ENCODE peak calls at places on chromosomes 11 and 22, in four cellular contexts. W, M, J and G are unnamed samples.

GRCh38 chr22:35631597-35631996 is 14.5 kb upstream of the MB start:
- DNase-seq in W (peak; percentile 51), M (no peak), J (peak; percentile 73), G (no peak)

GRCh38 chr11:30960387-30960992 is 374.3 kb upstream of the MPPED2 start:
- DNase-seq in W (no peak), M (peak; percentile 5), J (no peak), G (peak; percentile 35)

GRCh38 chr11:119338318-119338890 is 2.3 kb downstream of the C1QTNF5 start:
- DNase-seq in W (peak; percentile 75), M (no peak), J (peak; percentile 76), G (peak; percentile 49)

GRCh38 chr11:60172011-60172410 is 10.9 kb downstream of the MS4A6A start:
- DNase-seq in W (no peak), M (no peak), J (no peak), G (no peak)

GRCh38 chr11:74681686-74682651 is 49.3 kb downstream of the CHRDL2 start:
- DNase-seq in W (peak; percentile 44), M (no peak), J (peak; percentile 26), G (no peak)

GRCh38 chr11:290621-291231 is 1.8 kb downstream of the PGGHG start:
- DNase-seq in W (peak; percentile 38), M (no peak), J (peak; percentile 7), G (no peak)

GRCh38 chr11:7484645-7485044 is 661 bp upstream of the OLFML1 start:
- DNase-seq in W (no peak), M (no peak), J (no peak), G (no peak)

GRCh38 chr11:118528511-118528910 is 1.2 kb downstream of the TTC36 start:
- DNase-seq in W (no peak), M (no peak), J (no peak), G (no peak)

GRCh38 chr11:37504925-37505324 is 906.9 kb upstream of the RAG2 start:
- DNase-seq in W (no peak), M (peak; percentile 73), J (no peak), G (no peak)

GRCh38 chr11:68329993-68330699 is 17.8 kb downstream of the LRP5 start:
- DNase-seq in W (peak; percentile 38), M (no peak), J (no peak), G (no peak)

GRCh38 chr11:30342736-30343166 is 19.8 kb downstream of the ARL14EP start:
- DNase-seq in W (no peak), M (no peak), J (peak; percentile 13), G (no peak)

GRCh38 chr11:104089481-104089880 is 53.0 kb downstream of the DDI1 start:
- DNase-seq in W (no peak), M (no peak), J (no peak), G (no peak)

GRCh38 chr11:34749666-34750659 is 129.1 kb downstream of the EHF start:
- DNase-seq in W (no peak), M (peak; percentile 31), J (peak; percentile 54), G (no peak)

GRCh38 chr11:287821-288327 is 1.1 kb upstream of the PGGHG start:
- DNase-seq in W (peak; percentile 43), M (no peak), J (peak; percentile 42), G (no peak)

GRCh38 chr11:119531091-119531490 is 108.1 kb upstream of the THY1 start:
- DNase-seq in W (no peak), M (no peak), J (no peak), G (no peak)

GRCh38 chr11:120212259-120212888 is 1.5 kb downstream of the OAF start:
- DNase-seq in W (no peak), M (no peak), J (no peak), G (no peak)

GRCh38 chr11:57638005-57638760 is 11.5 kb downstream of the YPEL4 start:
- DNase-seq in W (peak; percentile 85), M (no peak), J (peak; percentile 44), G (no peak)

GRCh38 chr11:25961539-25961938 is 370.4 kb upstream of the ANO3 start:
- DNase-seq in W (no peak), M (no peak), J (no peak), G (no peak)

GRCh38 chr11:68314886-68315580 is 2.6 kb downstream of the LRP5 start:
- DNase-seq in W (peak; percentile 62), M (no peak), J (peak; percentile 70), G (no peak)

GRCh38 chr22:41256254-41256897 is 15.6 kb upstream of the CHADL start:
- DNase-seq in W (no peak), M (peak; percentile 12), J (no peak), G (no peak)

GRCh38 chr22:35734517-35734827 is 16.8 kb downstream of the APOL5 start:
- DNase-seq in W (peak; percentile 24), M (no peak), J (no peak), G (no peak)

GRCh38 chr11:93861808-93862207 is 11.4 kb upstream of the VSTM5 start:
- DNase-seq in W (no peak), M (no peak), J (no peak), G (no peak)

GRCh38 chr22:48089601-48090331 is 1327.3 kb downstream of the TBC1D22A start:
- DNase-seq in W (peak; percentile 71), M (no peak), J (no peak), G (no peak)

GRCh38 chr11:87399341-87399740 is 361.6 kb downstream of the TMEM135 start:
- DNase-seq in W (no peak), M (no peak), J (no peak), G (no peak)

GRCh38 chr11:63888170-63889086 is 28.5 kb downstream of the RCOR2 start:
- DNase-seq in W (peak; percentile 71), M (no peak), J (peak; percentile 84), G (peak; percentile 79)

GRCh38 chr22:49820984-49821383 is 6.7 kb downstream of the BRD1 start:
- DNase-seq in W (no peak), M (no peak), J (no peak), G (no peak)

GRCh38 chr11:80943226-80943625 is 1502.4 kb upstream of the TENM4 start:
- DNase-seq in W (no peak), M (no peak), J (no peak), G (no peak)

DNA sequence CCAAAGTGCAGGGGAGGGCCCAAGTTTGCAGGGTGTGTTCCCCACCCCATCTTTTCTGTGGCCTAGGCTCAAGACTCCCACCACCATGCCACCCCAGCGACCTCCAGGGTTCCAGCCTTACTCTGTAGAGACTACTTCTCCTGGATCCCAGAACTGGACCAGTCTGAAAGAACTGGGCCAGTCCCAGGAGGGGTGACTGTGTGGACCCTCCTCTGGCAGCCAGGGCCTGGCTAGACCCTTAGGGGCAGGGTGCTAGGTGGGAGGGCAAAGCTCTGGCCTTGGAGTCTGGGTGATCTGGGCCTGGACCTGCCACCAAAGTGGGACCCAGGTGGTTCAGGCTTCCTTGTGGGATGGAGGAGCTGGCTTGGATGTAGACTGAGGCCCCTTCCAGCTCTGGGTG is 41.8 kb upstream of the ACCSL start:
- DNase-seq in W (no peak), M (no peak), J (no peak), G (no peak)
- H3K4me3 ChIP-seq in W (no peak overlapping the region), M (no peak overlapping the region), J (no peak overlapping the region), G (no peak overlapping the region)

GRCh38 chr11:12185106-12185690 is 74.8 kb downstream of the MICAL2 start:
- DNase-seq in W (no peak), M (no peak), J (no peak), G (no peak)
- H3K4me3 ChIP-seq in W (no peak overlapping the region), M (no peak overlapping the region), J (no peak overlapping the region), G (no peak overlapping the region)

DNA sequence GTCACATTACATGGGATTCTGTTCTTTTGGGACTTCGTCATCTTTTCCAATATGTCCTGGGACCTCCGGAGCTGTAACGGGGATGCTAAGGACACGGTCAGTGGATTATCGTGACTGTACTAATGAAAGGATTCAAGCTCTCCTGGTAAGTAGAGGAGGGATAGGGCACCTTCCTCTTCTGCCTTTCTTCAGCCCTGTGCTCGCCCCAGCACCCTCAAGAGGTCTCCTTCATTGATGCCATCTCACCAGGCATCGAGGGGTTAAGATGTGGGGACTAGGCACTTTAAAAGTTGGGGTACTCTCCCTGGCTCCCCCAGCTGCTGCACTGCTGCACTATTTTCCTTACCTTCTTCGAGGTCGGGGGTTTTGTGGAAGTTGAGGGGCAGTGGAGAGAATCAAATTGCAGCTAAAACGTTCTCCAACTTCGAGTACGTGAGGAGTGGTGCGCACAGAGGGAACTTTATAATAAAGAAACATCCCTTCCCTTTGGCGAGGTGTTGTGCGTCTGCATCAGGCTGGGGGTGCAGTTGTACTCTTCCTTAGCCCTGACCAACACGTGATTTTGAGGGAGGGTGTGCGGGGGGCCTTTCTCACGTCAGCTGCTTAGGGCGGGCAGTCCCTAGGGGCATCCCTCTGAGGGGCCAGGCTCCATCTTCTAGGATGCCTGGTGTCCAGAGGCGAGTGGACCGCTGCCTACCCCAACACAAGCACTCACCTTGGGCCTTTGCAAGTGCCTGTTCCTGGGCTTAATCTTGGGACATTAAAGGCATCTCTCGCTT is 96.1 kb downstream of the GRAMD1B start:
- DNase-seq in W (no peak), M (no peak), J (no peak), G (no peak)
- H3K4me3 ChIP-seq in W (no peak overlapping the region), M (no peak overlapping the region), J (no peak overlapping the region), G (no peak overlapping the region)

GRCh38 chr11:115660072-115660805 is 156.0 kb upstream of the CADM1 start:
- DNase-seq in W (no peak), M (no peak), J (no peak), G (no peak)
- H3K4me3 ChIP-seq in W (no peak overlapping the region), M (peak overlapping the region; percentile 47), J (peak overlapping the region; percentile 37), G (no peak overlapping the region)